ENCODE peak calls at places on chromosome 18, in ten cellular contexts. E is CD8-positive, alpha-beta T cell; U is PC-9; Q is GM23338; Z is endodermal cell; A is esophagus squamous epithelium; L is tibial nerve; W is prostate gland; X is Panc1; R is A549. B is an unnamed sample.

GRCh38 chr18:2715990-2716389 is 60.5 kb downstream of the SMCHD1 start:
- DNase-seq in E (no peak), U (no peak), Q (no peak), Z (no peak), A (no peak), L (no peak), W (no peak), X (no peak), R (no peak), B (no peak)

GRCh38 chr18:61336766-61337165 is 3.5 kb downstream of the CDH20 start:
- DNase-seq in E (no peak), U (no peak), Q (no peak), Z (no peak), A (no peak), L (no peak), W (no peak), X (no peak), R (no peak), B (no peak)

GRCh38 chr18:35756506-35757117 is 175.1 kb downstream of the GALNT1 start:
- DNase-seq in E (peak; percentile 35), U (peak; percentile 44), Q (peak; percentile 83), Z (peak; percentile 79), A (no peak), L (no peak), W (peak; percentile 47), X (peak; percentile 12), R (peak; percentile 40), B (no peak)

GRCh38 chr18:58280159-58280540 is 236.1 kb downstream of the NEDD4L start:
- DNase-seq in E (no peak), U (no peak), Q (no peak), Z (no peak), A (no peak), L (no peak), W (no peak), X (no peak), R (no peak), B (no peak)

GRCh38 chr18:25724997-25725396 is 365.4 kb downstream of the SS18 start:
- DNase-seq in E (no peak), U (no peak), Q (no peak), Z (no peak), A (no peak), L (no peak), W (no peak), X (no peak), R (no peak), B (no peak)

GRCh38 chr18:74571895-74572680 is 25.6 kb upstream of the ZNF407 start:
- DNase-seq in E (no peak), U (no peak), Q (no peak), Z (no peak), A (no peak), L (no peak), W (no peak), X (no peak), R (no peak), B (no peak)

GRCh38 chr18:68438983-68439382 is 275.9 kb downstream of the TMX3 start:
- DNase-seq in E (no peak), U (no peak), Q (peak; percentile 35), Z (peak; percentile 58), A (no peak), L (no peak), W (no peak), X (no peak), R (no peak), B (no peak)

GRCh38 chr18:32346667-32347066 is 124.0 kb downstream of the GAREM1 start:
- DNase-seq in E (no peak), U (no peak), Q (peak; percentile 52), Z (no peak), A (no peak), L (no peak), W (no peak), X (no peak), R (no peak), B (no peak)

GRCh38 chr18:8800876-8801262 is 95.5 kb downstream of the MTCL1 start:
- DNase-seq in E (no peak), U (no peak), Q (no peak), Z (peak; percentile 79), A (no peak), L (no peak), W (no peak), X (peak; percentile 4), R (peak; percentile 42), B (no peak)

GRCh38 chr18:43596106-43596712 is 318.9 kb upstream of the SYT4 start:
- DNase-seq in E (no peak), U (no peak), Q (no peak), Z (no peak), A (no peak), L (no peak), W (no peak), X (peak; percentile 13), R (peak; percentile 23), B (no peak)

GRCh38 chr18:27948981-27949380 is 227.9 kb downstream of the CDH2 start:
- DNase-seq in E (no peak), U (no peak), Q (no peak), Z (no peak), A (no peak), L (no peak), W (no peak), X (no peak), R (no peak), B (no peak)

GRCh38 chr18:61575419-61575818 is 242.2 kb downstream of the CDH20 start:
- DNase-seq in E (no peak), U (no peak), Q (peak; percentile 64), Z (peak; percentile 46), A (no peak), L (no peak), W (no peak), X (no peak), R (no peak), B (no peak)

GRCh38 chr18:5456577-5457466 is 87.0 kb downstream of the EPB41L3 start:
- DNase-seq in E (no peak), U (no peak), Q (peak; percentile 63), Z (peak; percentile 81), A (no peak), L (no peak), W (no peak), X (no peak), R (no peak), B (no peak)

GRCh38 chr18:26976206-26976605 is 110.7 kb upstream of the AQP4 start:
- DNase-seq in E (no peak), U (no peak), Q (no peak), Z (no peak), A (no peak), L (no peak), W (no peak), X (no peak), R (no peak), B (no peak)

GRCh38 chr18:13372405-13372995 is 153.9 kb downstream of the LDLRAD4 start:
- DNase-seq in E (no peak), U (no peak), Q (no peak), Z (no peak), A (no peak), L (no peak), W (no peak), X (no peak), R (no peak), B (peak; percentile 41)

GRCh38 chr18:74376523-74376922 is 60.9 kb downstream of the C18orf63 start:
- DNase-seq in E (no peak), U (no peak), Q (no peak), Z (peak; percentile 14), A (no peak), L (no peak), W (no peak), X (no peak), R (no peak), B (no peak)

DNA sequence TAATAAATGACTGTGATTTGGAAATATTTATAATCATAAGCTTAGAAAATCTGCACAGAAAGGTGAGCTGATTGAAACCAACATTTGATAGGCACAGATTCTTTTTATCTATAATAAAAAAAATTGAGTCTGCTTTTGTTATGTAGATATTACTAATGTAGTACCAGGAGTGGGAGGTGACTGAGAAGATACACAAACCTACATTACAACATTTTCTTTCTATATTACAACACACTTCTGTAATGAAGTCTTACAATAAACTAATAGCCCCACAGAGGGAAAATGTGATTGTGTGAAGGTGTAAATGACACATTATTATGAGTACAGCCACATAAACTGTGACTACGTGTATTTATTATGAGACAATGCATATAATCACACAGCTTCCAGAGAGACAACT is 241.6 kb downstream of the PIEZO2 start:
- DNase-seq in E (no peak), U (no peak), Q (no peak), Z (no peak), A (no peak), L (no peak), W (no peak), X (no peak), R (no peak), B (no peak)
- H3K27ac ChIP-seq in E (no peak overlapping the region), U (no peak overlapping the region), Q (no peak overlapping the region), Z (no peak overlapping the region), A (no peak overlapping the region), L (no peak overlapping the region), W (no peak overlapping the region), X (no peak overlapping the region), R (no peak overlapping the region), B (no peak overlapping the region)

GRCh38 chr18:63626431-63626830 is 17.6 kb downstream of the SERPINB4 start:
- DNase-seq in E (no peak), U (no peak), Q (no peak), Z (no peak), A (no peak), L (no peak), W (no peak), X (no peak), R (no peak), B (no peak)

GRCh38 chr18:63624863-63625262 is 19.2 kb downstream of the SERPINB4 start:
- DNase-seq in E (no peak), U (no peak), Q (no peak), Z (no peak), A (no peak), L (no peak), W (no peak), X (no peak), R (no peak), B (no peak)

DNA sequence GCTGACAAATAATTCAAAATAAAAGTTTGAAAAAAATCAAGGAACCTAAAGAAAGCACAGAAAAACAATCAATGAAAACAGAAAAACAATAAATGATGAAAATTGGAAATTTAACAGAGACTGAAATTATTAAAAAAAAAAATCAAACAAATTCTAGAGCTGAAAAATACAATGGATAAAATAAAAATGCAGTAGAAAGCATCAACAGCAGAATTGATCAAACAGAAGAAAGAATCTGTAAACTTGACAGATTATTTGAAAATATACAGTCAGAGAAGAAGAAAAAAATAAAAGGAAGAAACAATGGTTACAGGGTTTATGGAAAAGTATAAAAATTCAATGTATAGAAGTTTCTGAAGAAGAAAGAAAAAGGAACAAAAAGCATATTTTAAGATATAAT is 16.2 kb downstream of the SERPINB4 start:
- DNase-seq in E (no peak), U (no peak), Q (no peak), Z (no peak), A (no peak), L (no peak), W (no peak), X (no peak), R (no peak), B (no peak)
- H3K4me1 ChIP-seq in E (no peaks in the 10 kb centered on the region), U (no peaks in the 10 kb centered on the region), Q (no peaks in the 10 kb centered on the region), Z (no peaks in the 10 kb centered on the region), A (no peaks in the 10 kb centered on the region), L (no peaks in the 10 kb centered on the region), W (no peaks in the 10 kb centered on the region), X (no peaks in the 10 kb centered on the region), R (no peaks in the 10 kb centered on the region), B (no peaks in the 10 kb centered on the region)

GRCh38 chr18:79680100-79680879 is 687 bp downstream of the CTDP1 start:
- DNase-seq in E (peak; percentile 11), U (peak; percentile 63), Q (peak; percentile 56), Z (peak; percentile 62), A (no peak), L (no peak), W (peak; percentile 43), X (no peak), R (peak; percentile 16), B (no peak)
- H3K27ac ChIP-seq in E (peak overlapping the region; percentile 94), U (no peak overlapping the region), Q (no peak overlapping the region), Z (peak overlapping the region; percentile 89), A (peak overlapping the region; percentile 99), L (peak overlapping the region; percentile 98), W (peak overlapping the region; percentile 99), X (peak overlapping the region; percentile 57), R (peak overlapping the region; percentile 97), B (peak overlapping the region; percentile 99)

GRCh38 chr18:59721214-59721613 is 24.0 kb upstream of the CCBE1 start:
- DNase-seq in E (no peak), U (no peak), Q (no peak), Z (no peak), A (no peak), L (no peak), W (no peak), X (no peak), R (no peak), B (no peak)
- H3K4me1 ChIP-seq in E (no peaks in the 10 kb centered on the region), U (peaks cover 60% of the 10 kb centered on the region), Q (no peaks in the 10 kb centered on the region), Z (peaks cover 6% of the 10 kb centered on the region), A (no peaks in the 10 kb centered on the region), L (no peaks in the 10 kb centered on the region), W (no peaks in the 10 kb centered on the region), X (no peaks in the 10 kb centered on the region), R (peaks cover 32% of the 10 kb centered on the region), B (no peaks in the 10 kb centered on the region)

B was measured in suprapubic skin.